ENCODE peak calls at places on chromosomes 11 and 22, in seven cellular contexts. L, A, I, J, W, P and K are unnamed samples.
A peak's percentile ranks its signal among the peaks of the same experiment; 100 is the strongest.

GRCh38 chr11:76257040-76257730 is 50.9 kb upstream of the WNT11 start:
- DNase-seq in L (no peak), A (no peak), I (no peak), J (no peak), W (no peak), P (no peak), K (no peak)

GRCh38 chr11:46247090-46247489 is 30.4 kb upstream of the CREB3L1 start:
- DNase-seq in L (no peak), A (no peak), I (no peak), J (no peak), W (peak; percentile 43), P (no peak), K (no peak)

GRCh38 chr11:124285610-124286344 is 28.0 kb downstream of the OR8D1 start:
- DNase-seq in L (no peak), A (no peak), I (no peak), J (no peak), W (no peak), P (no peak), K (no peak)

GRCh38 chr11:118910309-118911112 is 15.2 kb downstream of the BCL9L start:
- DNase-seq in L (no peak), A (peak; percentile 60), I (peak; percentile 44), J (peak; percentile 73), W (peak; percentile 87), P (peak; percentile 91), K (no peak)

GRCh38 chr22:45226681-45227186 is 14.0 kb downstream of the KIAA0930 start:
- DNase-seq in L (no peak), A (peak; percentile 63), I (no peak), J (no peak), W (no peak), P (no peak), K (peak; percentile 9)

GRCh38 chr11:117417856-117418255 is 90.2 kb downstream of the CEP164 start:
- DNase-seq in L (no peak), A (no peak), I (no peak), J (peak; percentile 9), W (no peak), P (no peak), K (no peak)

GRCh38 chr22:22943521-22944267 is 56.1 kb downstream of the IGLL5 start:
- DNase-seq in L (no peak), A (no peak), I (no peak), J (no peak), W (no peak), P (no peak), K (no peak)

GRCh38 chr11:1608363-1608762 is at the start of gene KRTAP5-3:
- DNase-seq in L (no peak), A (no peak), I (no peak), J (no peak), W (no peak), P (no peak), K (peak; percentile 40)

GRCh38 chr11:90847268-90847886 is 624.5 kb upstream of the CHORDC1 start:
- DNase-seq in L (no peak), A (no peak), I (no peak), J (no peak), W (no peak), P (no peak), K (no peak)

GRCh38 chr11:106276859-106277436 is 199.5 kb downstream of the AASDHPPT start:
- DNase-seq in L (no peak), A (no peak), I (no peak), J (no peak), W (no peak), P (no peak), K (no peak)